ENCODE peak calls at places on chromosomes 1 and 21, in ten cellular contexts. One of them, this sample, is unnamed.

GRCh38 chr1:206803221-206803730 is 31.0 kb upstream of the IL10 start:
- DNase-seq in GM23338: no peak
- DNase-seq in GF-D8: no peak
- DNase-seq in K562: no peak
- DNase-seq in Right ventricle myocardium superior: no peak
- DNase-seq in MV-4-11: no peak
- DNase-seq in psoas muscle: no peak
- DNase-seq in BE2C: peak
- DNase-seq in effector memory CD8-positive, alpha-beta T cell: peak
- DNase-seq in hepatocyte: no peak
- DNase-seq in this sample: no peak

GRCh38 chr1:6447016-6447817 is 18.8 kb downstream of the TNFRSF25 start:
- DNase-seq in GM23338: peak
- DNase-seq in GF-D8: no peak
- DNase-seq in K562: no peak
- DNase-seq in Right ventricle myocardium superior: no peak
- DNase-seq in MV-4-11: no peak
- DNase-seq in psoas muscle: no peak
- DNase-seq in BE2C: no peak
- DNase-seq in effector memory CD8-positive, alpha-beta T cell: no peak
- DNase-seq in hepatocyte: no peak
- DNase-seq in this sample: no peak

GRCh38 chr1:180973360-180973759 is 49.3 kb downstream of the STX6 start:
- DNase-seq in GM23338: no peak
- DNase-seq in GF-D8: no peak
- DNase-seq in K562: no peak
- DNase-seq in Right ventricle myocardium superior: no peak
- DNase-seq in MV-4-11: no peak
- DNase-seq in psoas muscle: no peak
- DNase-seq in BE2C: no peak
- DNase-seq in effector memory CD8-positive, alpha-beta T cell: no peak
- DNase-seq in hepatocyte: no peak
- DNase-seq in this sample: no peak

GRCh38 chr1:31878018-31878417 is 60.1 kb downstream of the PTP4A2 start:
- DNase-seq in GM23338: no peak
- DNase-seq in GF-D8: no peak
- DNase-seq in K562: no peak
- DNase-seq in Right ventricle myocardium superior: peak
- DNase-seq in MV-4-11: no peak
- DNase-seq in psoas muscle: peak
- DNase-seq in BE2C: no peak
- DNase-seq in effector memory CD8-positive, alpha-beta T cell: no peak
- DNase-seq in hepatocyte: no peak
- DNase-seq in this sample: no peak

GRCh38 chr1:15770313-15770962 is 11.8 kb downstream of the FBLIM1 start:
- DNase-seq in GM23338: no peak
- DNase-seq in GF-D8: no peak
- DNase-seq in K562: no peak
- DNase-seq in Right ventricle myocardium superior: no peak
- DNase-seq in MV-4-11: no peak
- DNase-seq in psoas muscle: no peak
- DNase-seq in BE2C: no peak
- DNase-seq in effector memory CD8-positive, alpha-beta T cell: no peak
- DNase-seq in hepatocyte: no peak
- DNase-seq in this sample: no peak

GRCh38 chr21:45880097-45881068 is 101.2 kb upstream of the COL6A1 start:
- DNase-seq in GM23338: peak
- DNase-seq in GF-D8: peak
- DNase-seq in K562: peak
- DNase-seq in Right ventricle myocardium superior: peak
- DNase-seq in MV-4-11: peak
- DNase-seq in psoas muscle: peak
- DNase-seq in BE2C: peak
- DNase-seq in effector memory CD8-positive, alpha-beta T cell: peak
- DNase-seq in hepatocyte: peak
- DNase-seq in this sample: peak

GRCh38 chr1:15384301-15384901 is 25.3 kb upstream of the EFHD2 start:
- DNase-seq in GM23338: peak
- DNase-seq in GF-D8: no peak
- DNase-seq in K562: peak
- DNase-seq in Right ventricle myocardium superior: no peak
- DNase-seq in MV-4-11: no peak
- DNase-seq in psoas muscle: no peak
- DNase-seq in BE2C: no peak
- DNase-seq in effector memory CD8-positive, alpha-beta T cell: no peak
- DNase-seq in hepatocyte: no peak
- DNase-seq in this sample: peak

GRCh38 chr21:33325222-33326067 is 675 bp downstream of the IFNAR1 start:
- DNase-seq in GM23338: peak
- DNase-seq in GF-D8: peak
- DNase-seq in K562: peak
- DNase-seq in Right ventricle myocardium superior: peak
- DNase-seq in MV-4-11: peak
- DNase-seq in psoas muscle: peak
- DNase-seq in BE2C: peak
- DNase-seq in effector memory CD8-positive, alpha-beta T cell: peak
- DNase-seq in hepatocyte: peak
- DNase-seq in this sample: peak

GRCh38 chr1:32981003-32981909 is 16.6 kb upstream of the RNF19B start:
- DNase-seq in GM23338: peak
- DNase-seq in GF-D8: peak
- DNase-seq in K562: peak
- DNase-seq in Right ventricle myocardium superior: peak
- DNase-seq in MV-4-11: peak
- DNase-seq in psoas muscle: no peak
- DNase-seq in BE2C: no peak
- DNase-seq in effector memory CD8-positive, alpha-beta T cell: peak
- DNase-seq in hepatocyte: no peak
- DNase-seq in this sample: peak

GRCh38 chr1:57696041-57696440 is 272.2 kb upstream of the DAB1 start:
- DNase-seq in GM23338: no peak
- DNase-seq in GF-D8: no peak
- DNase-seq in K562: no peak
- DNase-seq in Right ventricle myocardium superior: no peak
- DNase-seq in MV-4-11: no peak
- DNase-seq in psoas muscle: no peak
- DNase-seq in BE2C: no peak
- DNase-seq in effector memory CD8-positive, alpha-beta T cell: no peak
- DNase-seq in hepatocyte: no peak
- DNase-seq in this sample: no peak

GRCh38 chr1:234206651-234207284 is 166.5 kb upstream of the COA6 start:
- DNase-seq in GM23338: no peak
- DNase-seq in GF-D8: no peak
- DNase-seq in K562: no peak
- DNase-seq in Right ventricle myocardium superior: no peak
- DNase-seq in MV-4-11: no peak
- DNase-seq in psoas muscle: peak
- DNase-seq in BE2C: no peak
- DNase-seq in effector memory CD8-positive, alpha-beta T cell: no peak
- DNase-seq in hepatocyte: no peak
- DNase-seq in this sample: no peak

GRCh38 chr1:161176468-161177111 is 717 bp downstream of the B4GALT3 start:
- DNase-seq in GM23338: no peak
- DNase-seq in GF-D8: no peak
- DNase-seq in K562: no peak
- DNase-seq in Right ventricle myocardium superior: no peak
- DNase-seq in MV-4-11: no peak
- DNase-seq in psoas muscle: no peak
- DNase-seq in BE2C: no peak
- DNase-seq in effector memory CD8-positive, alpha-beta T cell: no peak
- DNase-seq in hepatocyte: no peak
- DNase-seq in this sample: no peak

GRCh38 chr1:8712413-8713229 is 104.8 kb downstream of the RERE start:
- DNase-seq in GM23338: peak
- DNase-seq in GF-D8: peak
- DNase-seq in K562: peak
- DNase-seq in Right ventricle myocardium superior: no peak
- DNase-seq in MV-4-11: peak
- DNase-seq in psoas muscle: no peak
- DNase-seq in BE2C: no peak
- DNase-seq in effector memory CD8-positive, alpha-beta T cell: no peak
- DNase-seq in hepatocyte: peak
- DNase-seq in this sample: peak

GRCh38 chr1:99481391-99481996 is 164.4 kb upstream of the PALMD start:
- DNase-seq in GM23338: peak
- DNase-seq in GF-D8: no peak
- DNase-seq in K562: peak
- DNase-seq in Right ventricle myocardium superior: no peak
- DNase-seq in MV-4-11: peak
- DNase-seq in psoas muscle: no peak
- DNase-seq in BE2C: peak
- DNase-seq in effector memory CD8-positive, alpha-beta T cell: peak
- DNase-seq in hepatocyte: peak
- DNase-seq in this sample: peak

GRCh38 chr1:63405021-63405420 is 37.6 kb downstream of the ALG6 start:
- DNase-seq in GM23338: no peak
- DNase-seq in GF-D8: no peak
- DNase-seq in K562: no peak
- DNase-seq in Right ventricle myocardium superior: no peak
- DNase-seq in MV-4-11: no peak
- DNase-seq in psoas muscle: no peak
- DNase-seq in BE2C: no peak
- DNase-seq in effector memory CD8-positive, alpha-beta T cell: no peak
- DNase-seq in hepatocyte: no peak
- DNase-seq in this sample: no peak

GRCh38 chr1:22218618-22219250 is 75.8 kb upstream of the WNT4 start:
- DNase-seq in GM23338: no peak
- DNase-seq in GF-D8: no peak
- DNase-seq in K562: no peak
- DNase-seq in Right ventricle myocardium superior: no peak
- DNase-seq in MV-4-11: peak
- DNase-seq in psoas muscle: no peak
- DNase-seq in BE2C: no peak
- DNase-seq in effector memory CD8-positive, alpha-beta T cell: no peak
- DNase-seq in hepatocyte: no peak
- DNase-seq in this sample: no peak

GRCh38 chr1:187513190-187513589 is 684.4 kb downstream of the PLA2G4A start:
- DNase-seq in GM23338: no peak
- DNase-seq in GF-D8: no peak
- DNase-seq in K562: no peak
- DNase-seq in Right ventricle myocardium superior: no peak
- DNase-seq in MV-4-11: peak
- DNase-seq in psoas muscle: no peak
- DNase-seq in BE2C: no peak
- DNase-seq in effector memory CD8-positive, alpha-beta T cell: no peak
- DNase-seq in hepatocyte: no peak
- DNase-seq in this sample: no peak

GRCh38 chr1:211352985-211353515 is 26.4 kb downstream of the TRAF5 start:
- DNase-seq in GM23338: peak
- DNase-seq in GF-D8: no peak
- DNase-seq in K562: peak
- DNase-seq in Right ventricle myocardium superior: no peak
- DNase-seq in MV-4-11: no peak
- DNase-seq in psoas muscle: no peak
- DNase-seq in BE2C: peak
- DNase-seq in effector memory CD8-positive, alpha-beta T cell: peak
- DNase-seq in hepatocyte: no peak
- DNase-seq in this sample: peak

GRCh38 chr1:65558215-65558614 is 137.7 kb downstream of the LEPR start:
- DNase-seq in GM23338: no peak
- DNase-seq in GF-D8: no peak
- DNase-seq in K562: no peak
- DNase-seq in Right ventricle myocardium superior: no peak
- DNase-seq in MV-4-11: no peak
- DNase-seq in psoas muscle: no peak
- DNase-seq in BE2C: no peak
- DNase-seq in effector memory CD8-positive, alpha-beta T cell: no peak
- DNase-seq in hepatocyte: no peak
- DNase-seq in this sample: no peak

GRCh38 chr1:81889166-81889565 is 88.4 kb downstream of the ADGRL2 start:
- DNase-seq in GM23338: no peak
- DNase-seq in GF-D8: no peak
- DNase-seq in K562: no peak
- DNase-seq in Right ventricle myocardium superior: no peak
- DNase-seq in MV-4-11: no peak
- DNase-seq in psoas muscle: no peak
- DNase-seq in BE2C: no peak
- DNase-seq in effector memory CD8-positive, alpha-beta T cell: no peak
- DNase-seq in hepatocyte: no peak
- DNase-seq in this sample: no peak

GRCh38 chr21:26005464-26005863 is 165.1 kb downstream of the APP start:
- DNase-seq in GM23338: no peak
- DNase-seq in GF-D8: no peak
- DNase-seq in K562: no peak
- DNase-seq in Right ventricle myocardium superior: no peak
- DNase-seq in MV-4-11: no peak
- DNase-seq in psoas muscle: no peak
- DNase-seq in BE2C: no peak
- DNase-seq in effector memory CD8-positive, alpha-beta T cell: no peak
- DNase-seq in hepatocyte: no peak
- DNase-seq in this sample: no peak

GRCh38 chr1:215777370-215777925 is 210.3 kb downstream of the KCTD3 start:
- DNase-seq in GM23338: no peak
- DNase-seq in GF-D8: no peak
- DNase-seq in K562: no peak
- DNase-seq in Right ventricle myocardium superior: no peak
- DNase-seq in MV-4-11: no peak
- DNase-seq in psoas muscle: no peak
- DNase-seq in BE2C: no peak
- DNase-seq in effector memory CD8-positive, alpha-beta T cell: no peak
- DNase-seq in hepatocyte: no peak
- DNase-seq in this sample: no peak

GRCh38 chr1:172287207-172287606 is 133.3 kb upstream of the C1orf105 start:
- DNase-seq in GM23338: no peak
- DNase-seq in GF-D8: no peak
- DNase-seq in K562: no peak
- DNase-seq in Right ventricle myocardium superior: peak
- DNase-seq in MV-4-11: peak
- DNase-seq in psoas muscle: peak
- DNase-seq in BE2C: no peak
- DNase-seq in effector memory CD8-positive, alpha-beta T cell: no peak
- DNase-seq in hepatocyte: no peak
- DNase-seq in this sample: no peak

GRCh38 chr1:199041173-199041914 is 402.5 kb downstream of the PTPRC start:
- DNase-seq in GM23338: no peak
- DNase-seq in GF-D8: peak
- DNase-seq in K562: no peak
- DNase-seq in Right ventricle myocardium superior: no peak
- DNase-seq in MV-4-11: peak
- DNase-seq in psoas muscle: no peak
- DNase-seq in BE2C: no peak
- DNase-seq in effector memory CD8-positive, alpha-beta T cell: peak
- DNase-seq in hepatocyte: no peak
- DNase-seq in this sample: peak

GRCh38 chr1:182087304-182087703 is 25.8 kb upstream of the ZNF648 start:
- DNase-seq in GM23338: no peak
- DNase-seq in GF-D8: peak
- DNase-seq in K562: no peak
- DNase-seq in Right ventricle myocardium superior: no peak
- DNase-seq in MV-4-11: no peak
- DNase-seq in psoas muscle: no peak
- DNase-seq in BE2C: no peak
- DNase-seq in effector memory CD8-positive, alpha-beta T cell: no peak
- DNase-seq in hepatocyte: no peak
- DNase-seq in this sample: no peak

GRCh38 chr1:231049121-231049979 is 9.3 kb upstream of the FAM89A start:
- DNase-seq in GM23338: no peak
- DNase-seq in GF-D8: no peak
- DNase-seq in K562: peak
- DNase-seq in Right ventricle myocardium superior: no peak
- DNase-seq in MV-4-11: no peak
- DNase-seq in psoas muscle: no peak
- DNase-seq in BE2C: no peak
- DNase-seq in effector memory CD8-positive, alpha-beta T cell: no peak
- DNase-seq in hepatocyte: no peak
- DNase-seq in this sample: no peak

GRCh38 chr1:85330206-85330605 is 53.8 kb upstream of the BCL10 start:
- DNase-seq in GM23338: peak
- DNase-seq in GF-D8: no peak
- DNase-seq in K562: no peak
- DNase-seq in Right ventricle myocardium superior: no peak
- DNase-seq in MV-4-11: no peak
- DNase-seq in psoas muscle: no peak
- DNase-seq in BE2C: no peak
- DNase-seq in effector memory CD8-positive, alpha-beta T cell: no peak
- DNase-seq in hepatocyte: no peak
- DNase-seq in this sample: no peak

GRCh38 chr1:91727763-91728162 is 158.2 kb downstream of the TGFBR3 start:
- DNase-seq in GM23338: no peak
- DNase-seq in GF-D8: no peak
- DNase-seq in K562: peak
- DNase-seq in Right ventricle myocardium superior: no peak
- DNase-seq in MV-4-11: no peak
- DNase-seq in psoas muscle: no peak
- DNase-seq in BE2C: no peak
- DNase-seq in effector memory CD8-positive, alpha-beta T cell: no peak
- DNase-seq in hepatocyte: no peak
- DNase-seq in this sample: no peak